ENCODE peak calls at places on chromosomes 7 and 10, in ten cellular contexts. Y is endodermal cell; G is HepG2; L is cardiac muscle cell; D is stomach; U is Peyer's patch; M is left ventricle myocardium inferior; V is CD4-positive, CD25-positive, alpha-beta regulatory T cell; W is CD4-positive, alpha-beta T cell; A is brain microvascular endothelial cell. Z is an unnamed sample.

GRCh38 chr10:65950075-65950474 is 975.8 kb upstream of the LRRTM3 start:
- DNase-seq in L (no peak), A (peak), M (no peak), G (no peak), U (no peak), D (no peak), W (no peak), V (no peak), Y (no peak), Z (no peak)

GRCh38 chr7:80609732-80610131 is 28.7 kb upstream of the CD36 start:
- DNase-seq in M (no peak), L (no peak), D (no peak), U (no peak), G (no peak), Y (peak), W (no peak), V (no peak), A (no peak), Z (no peak)

GRCh38 chr7:73719806-73720169 is 319 bp upstream of the STX1A start:
- DNase-seq in V (no peak), M (no peak), A (no peak), Y (no peak), D (no peak), G (no peak), W (no peak), L (no peak), U (no peak), Z (no peak)

GRCh38 chr7:66757939-66758338 is 17.4 kb downstream of the RABGEF1 start:
- DNase-seq in V (no peak), W (no peak), A (no peak), L (no peak), G (no peak), U (no peak), Y (no peak), M (no peak), D (no peak), Z (no peak)

GRCh38 chr7:5497158-5498103 is 73.8 kb upstream of the TNRC18 start:
- DNase-seq in L (no peak), M (no peak), D (no peak), U (no peak), V (no peak), A (no peak), G (no peak), Y (peak), W (no peak), Z (no peak)

GRCh38 chr7:47801423-47801822 is 146.8 kb downstream of the PKD1L1 start:
- DNase-seq in W (no peak), V (no peak), G (no peak), A (no peak), M (no peak), Y (peak), L (no peak), U (no peak), D (no peak), Z (no peak)

GRCh38 chr7:14191686-14192098 is 202.2 kb upstream of the ETV1 start:
- DNase-seq in G (no peak), L (peak), Y (no peak), M (no peak), A (peak), U (no peak), V (no peak), D (no peak), W (no peak), Z (no peak)

GRCh38 chr7:83365746-83366145 is 203.1 kb upstream of the PCLO start:
- DNase-seq in U (no peak), D (no peak), G (no peak), W (no peak), L (peak), Y (no peak), M (no peak), V (no peak), A (no peak), Z (no peak)

GRCh38 chr10:104254493-104255243 is at the start of gene GSTO1:
- DNase-seq in D (peak), L (peak), G (peak), V (peak), U (peak), M (peak), A (peak), Y (peak), W (peak), Z (peak)

GRCh38 chr7:110308791-110309190 is 782.1 kb upstream of the LRRN3 start:
- DNase-seq in Y (peak), M (no peak), L (no peak), D (no peak), U (no peak), A (no peak), V (no peak), W (no peak), G (no peak), Z (no peak)

GRCh38 chr7:157928171-157928794 is 591.5 kb downstream of the DNAJB6 start:
- DNase-seq in D (no peak), L (no peak), W (no peak), U (no peak), A (no peak), M (no peak), Y (peak), V (no peak), G (no peak), Z (no peak)

GRCh38 chr7:158950914-158951635 is 94.7 kb downstream of the DYNC2I1 start:
- DNase-seq in L (peak), G (no peak), D (no peak), V (no peak), A (no peak), Y (no peak), W (no peak), U (no peak), M (no peak), Z (no peak)

GRCh38 chr7:32958046-32959025 is 1.1 kb downstream of the FKBP9 start:
- DNase-seq in V (no peak), Y (peak), M (peak), D (peak), G (peak), A (peak), L (peak), U (no peak), W (no peak), Z (peak)

GRCh38 chr10:62437696-62438095 is 63.5 kb downstream of the ZNF365 start:
- DNase-seq in W (no peak), Y (no peak), U (no peak), M (no peak), G (peak), A (peak), V (peak), L (peak), D (no peak), Z (no peak)

GRCh38 chr7:2529161-2530075 is 9.8 kb downstream of the LFNG start:
- DNase-seq in D (peak), G (no peak), W (peak), A (no peak), V (peak), M (peak), L (peak), Y (no peak), U (peak), Z (peak)

GRCh38 chr10:72170263-72170662 is 45.5 kb upstream of the ANAPC16 start:
- DNase-seq in L (no peak), W (no peak), Y (no peak), D (peak), G (peak), A (no peak), U (no peak), V (no peak), M (no peak), Z (peak)

GRCh38 chr10:17025444-17026295 is 103.9 kb downstream of the CUBN start:
- DNase-seq in U (no peak), V (peak), M (no peak), W (no peak), L (peak), G (peak), Y (peak), A (peak), D (no peak), Z (peak)

GRCh38 chr10:127872871-127873600 is 19.7 kb downstream of the CLRN3 start:
- DNase-seq in U (peak), Y (no peak), G (peak), W (no peak), M (no peak), V (no peak), L (peak), A (peak), D (peak), Z (no peak)

GRCh38 chr10:29130190-29130673 is 158.6 kb upstream of the LYZL1 start:
- DNase-seq in U (no peak), V (peak), A (no peak), M (no peak), G (peak), Y (peak), L (peak), W (no peak), D (no peak), Z (no peak)

GRCh38 chr7:66779669-66780408 is 39.3 kb downstream of the RABGEF1 start:
- DNase-seq in L (peak), V (no peak), U (no peak), A (no peak), D (no peak), W (no peak), M (no peak), G (peak), Y (no peak), Z (no peak)

GRCh38 chr10:24887855-24888231 is 64.6 kb downstream of the PRTFDC1 start:
- DNase-seq in M (no peak), U (no peak), W (no peak), L (no peak), V (no peak), A (no peak), D (no peak), G (no peak), Y (no peak), Z (no peak)

GRCh38 chr7:47404005-47404404 is 177.9 kb downstream of the TNS3 start:
- DNase-seq in D (peak), G (no peak), W (no peak), Y (peak), L (peak), A (peak), M (no peak), V (peak), U (no peak), Z (no peak)

GRCh38 chr7:33062023-33062781 is at the start of gene NT5C3A:
- DNase-seq in D (peak), G (no peak), L (peak), Y (peak), M (no peak), U (peak), A (peak), V (peak), W (peak), Z (peak)

GRCh38 chr10:110501142-110501937 is 3.6 kb downstream of the DUSP5 start:
- DNase-seq in U (peak), L (peak), Y (peak), V (peak), M (peak), D (peak), G (peak), A (peak), W (no peak), Z (peak)

GRCh38 chr7:137667633-137668387 is 179.0 kb downstream of the DGKI start:
- DNase-seq in W (no peak), Y (no peak), U (no peak), G (no peak), D (no peak), V (no peak), L (peak), M (no peak), A (peak), Z (no peak)

GRCh38 chr7:159141159-159141558 is 3.5 kb downstream of the VIPR2 start:
- DNase-seq in V (no peak), D (peak), L (no peak), W (no peak), U (no peak), G (no peak), M (no peak), Y (peak), A (no peak), Z (no peak)

GRCh38 chr10:42149027-42149700 is 489.2 kb downstream of the ZNF33B start:
- DNase-seq in A (no peak), D (no peak), U (no peak), M (no peak), V (no peak), L (peak), Y (peak), G (no peak), W (no peak), Z (no peak)

GRCh38 chr7:116585392-116585791 is 60.6 kb downstream of the CAV1 start:
- DNase-seq in G (no peak), W (no peak), V (no peak), M (no peak), A (no peak), U (no peak), L (no peak), Y (no peak), D (no peak), Z (no peak)

GRCh38 chr7:122886357-122887081 is at the start of gene CADPS2:
- DNase-seq in L (peak), G (peak), Y (peak), V (peak), U (peak), W (no peak), M (peak), A (peak), D (peak), Z (peak)

GRCh38 chr7:5596046-5596895 is 172.6 kb upstream of the TNRC18 start:
- DNase-seq in M (peak), G (no peak), A (peak), D (peak), U (peak), W (peak), Y (peak), L (peak), V (peak), Z (no peak)

GRCh38 chr10:31508882-31509281 is 189.9 kb downstream of the ZEB1 start:
- DNase-seq in L (no peak), W (no peak), V (peak), G (no peak), M (no peak), D (no peak), U (no peak), A (peak), Y (no peak), Z (no peak)

GRCh38 chr7:87152897-87153641 is 816 bp downstream of the DMTF1 start:
- DNase-seq in A (no peak), Y (peak), L (peak), U (peak), V (peak), M (peak), D (peak), G (peak), W (peak), Z (peak)

GRCh38 chr7:12647364-12648219 is 39.8 kb upstream of the ARL4A start:
- DNase-seq in L (no peak), Y (no peak), G (peak), V (no peak), D (peak), W (no peak), M (no peak), A (peak), U (no peak), Z (no peak)

GRCh38 chr10:6083523-6084475 is 5.0 kb upstream of the RBM17 start:
- DNase-seq in V (peak), D (no peak), Y (no peak), M (no peak), G (no peak), L (peak), W (no peak), U (no peak), A (no peak), Z (no peak)

GRCh38 chr10:59234194-59234593 is 57.8 kb downstream of the PHYHIPL start:
- DNase-seq in V (no peak), G (no peak), D (no peak), W (no peak), U (no peak), A (no peak), Y (no peak), M (no peak), L (no peak), Z (no peak)

GRCh38 chr7:30880941-30881340 is 30.7 kb upstream of the AQP1 start:
- DNase-seq in M (no peak), A (no peak), W (no peak), V (no peak), D (no peak), Y (peak), U (no peak), G (no peak), L (no peak), Z (peak)

GRCh38 chr7:30881448-30881847 is 30.2 kb upstream of the AQP1 start:
- DNase-seq in V (no peak), W (no peak), L (no peak), M (no peak), U (no peak), D (no peak), G (no peak), A (no peak), Y (no peak), Z (no peak)

GRCh38 chr7:30879139-30880089 is 32.2 kb upstream of the AQP1 start:
- DNase-seq in M (no peak), G (no peak), A (no peak), U (no peak), V (no peak), D (no peak), L (no peak), W (no peak), Y (peak), Z (peak)

GRCh38 chr7:30877993-30878392 is 33.7 kb upstream of the AQP1 start:
- DNase-seq in V (no peak), Y (no peak), M (no peak), D (no peak), W (no peak), A (no peak), G (no peak), L (no peak), U (no peak), Z (no peak)

DNA sequence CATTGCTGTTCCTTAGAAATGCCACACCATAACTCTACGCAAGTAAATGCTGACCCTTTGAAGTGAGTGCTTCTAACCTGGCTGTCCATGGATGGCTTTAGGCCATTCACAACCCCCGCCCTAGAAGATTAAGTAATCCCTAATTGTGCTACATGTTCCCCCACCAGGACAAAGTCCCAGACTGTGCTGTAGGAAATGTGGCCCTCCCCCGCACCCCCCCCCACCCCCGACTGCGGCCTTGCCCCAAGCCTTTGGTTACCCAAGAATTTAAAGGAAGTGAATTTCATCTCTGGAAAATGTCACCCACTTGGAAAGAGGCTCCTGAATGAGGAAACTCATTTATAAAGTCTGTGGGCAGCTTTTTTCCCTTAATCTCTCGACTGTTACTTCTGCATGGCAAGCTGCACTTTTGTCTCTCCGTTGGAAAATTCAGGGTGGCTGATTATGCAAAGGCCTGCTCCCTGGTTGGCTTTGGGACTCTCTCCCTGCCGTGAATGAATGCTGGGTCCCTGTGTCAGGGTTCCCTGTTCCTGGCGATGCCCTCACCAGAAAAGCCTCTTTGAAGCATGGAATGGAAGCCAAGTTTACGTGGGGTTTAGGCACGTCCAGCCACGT is 31.5 kb upstream of the AQP1 start:
- DNase-seq in W (no peak), L (peak), G (no peak), D (no peak), A (no peak), U (no peak), Y (no peak), V (no peak), M (no peak), Z (no peak)
- H3K27ac ChIP-seq in W (no peak), L (no peak), G (no peak), D (peak), A (no peak), U (no peak), Y (no peak), V (no peak), M (no peak), Z (no peak)

GRCh38 chr10:125144693-125145623 is 15.4 kb downstream of the CTBP2 start:
- DNase-seq in V (no peak), M (no peak), A (peak), U (no peak), D (no peak), W (no peak), G (no peak), Y (peak), L (peak), Z (no peak)

GRCh38 chr10:125141860-125142484 is 18.4 kb downstream of the CTBP2 start:
- DNase-seq in M (no peak), G (no peak), W (no peak), U (no peak), L (no peak), Y (no peak), D (no peak), A (no peak), V (no peak), Z (no peak)

GRCh38 chr10:125145636-125146035 is 14.7 kb downstream of the CTBP2 start:
- DNase-seq in W (no peak), G (no peak), U (no peak), M (no peak), A (no peak), Y (no peak), L (no peak), V (no peak), D (no peak), Z (no peak)

GRCh38 chr10:125142946-125143345 is 17.4 kb downstream of the CTBP2 start:
- DNase-seq in V (no peak), Y (no peak), L (no peak), G (no peak), W (no peak), U (no peak), M (no peak), D (no peak), A (no peak), Z (no peak)

DNA sequence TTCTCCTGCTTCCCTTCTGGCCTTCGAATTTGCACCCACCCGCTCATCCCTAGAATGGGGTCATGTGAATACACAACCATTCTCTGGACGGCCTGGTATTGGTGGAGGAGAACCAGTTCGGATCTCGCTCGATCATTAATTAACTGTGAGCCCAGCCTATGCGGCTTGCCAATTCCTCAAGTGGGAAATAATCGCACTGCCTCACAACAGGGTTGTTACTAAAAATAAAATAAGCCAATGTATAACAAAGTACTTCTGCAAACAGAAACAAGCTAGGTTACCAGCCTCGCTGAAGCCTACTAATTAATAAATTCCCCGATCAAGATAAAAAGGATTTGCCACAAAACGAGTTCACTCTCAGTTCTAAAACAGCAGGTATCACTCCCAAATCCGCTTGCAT is 16.2 kb downstream of the CTBP2 start:
- DNase-seq in A (no peak), U (no peak), V (no peak), D (no peak), W (no peak), L (no peak), M (no peak), G (no peak), Y (no peak), Z (no peak)
- H3K27ac ChIP-seq in A (no peak), U (peak), V (no peak), D (peak), W (no peak), L (peak), M (peak), G (no peak), Y (no peak), Z (no peak)

DNA sequence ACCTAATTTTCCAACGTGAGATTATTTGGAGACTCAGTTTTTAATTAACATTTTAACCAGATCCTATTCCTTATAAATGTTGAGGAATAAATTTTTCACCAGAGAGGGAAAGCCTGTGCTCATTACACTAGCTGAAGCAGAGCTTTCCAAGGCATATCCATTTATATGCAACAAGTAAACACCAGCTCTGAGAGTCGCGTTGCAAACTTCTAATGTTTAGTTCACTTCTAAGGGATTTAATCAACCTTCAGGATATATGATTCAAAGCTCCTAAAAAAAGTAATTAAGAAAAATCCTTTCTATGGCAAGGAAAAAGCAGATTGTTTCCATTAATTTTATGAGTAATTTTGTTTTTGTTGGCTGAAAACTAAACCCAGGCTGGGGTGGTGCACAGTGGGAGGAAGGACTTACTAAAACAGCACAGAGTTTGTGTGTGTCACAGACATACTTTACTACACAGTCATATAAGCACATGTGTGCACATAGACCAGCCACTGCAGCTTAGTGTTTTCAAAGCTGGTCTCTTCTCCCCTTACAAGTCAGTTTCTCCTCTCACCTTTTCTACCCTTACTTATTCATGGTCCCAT is 81.3 kb upstream of the FZD1 start:
- DNase-seq in W (no peak), M (no peak), V (no peak), L (peak), A (peak), D (no peak), Y (no peak), G (no peak), U (no peak), Z (no peak)
- H3K27ac ChIP-seq in W (no peak), M (no peak), V (no peak), L (no peak), A (peak), D (no peak), Y (no peak), G (no peak), U (no peak), Z (no peak)

DNA sequence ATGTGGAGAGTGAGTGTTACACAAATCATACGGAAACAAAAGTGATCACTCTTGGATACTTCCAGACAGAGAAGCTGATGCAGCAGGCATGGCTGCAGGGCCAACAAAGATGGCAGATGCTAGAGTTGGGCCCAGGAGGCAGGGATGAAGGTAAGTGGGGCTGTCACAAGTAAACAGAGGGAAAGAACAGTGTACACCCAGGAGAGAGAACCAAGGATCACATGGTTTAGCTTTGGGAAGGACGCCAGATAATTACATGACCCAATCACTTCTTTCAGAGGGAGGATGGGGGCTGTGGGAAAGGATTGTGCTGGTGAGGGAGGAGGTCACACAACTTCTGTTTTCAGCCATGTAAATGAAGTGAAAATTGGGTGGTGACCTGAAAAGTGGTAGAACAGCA is 179.4 kb upstream of the NAMPT start:
- DNase-seq in G (no peak), U (no peak), L (no peak), V (no peak), D (no peak), Y (no peak), W (no peak), A (no peak), M (no peak), Z (no peak)
- H3K27ac ChIP-seq in G (no peak), U (no peak), L (no peak), V (no peak), D (no peak), Y (no peak), W (no peak), A (no peak), M (no peak), Z (no peak)